ENCODE peak calls at places on chromosomes 6 and 20, in six cellular contexts. N, A, I, Z, P and R are unnamed samples.

GRCh38 chr6:140441256-140441655 is 1066.8 kb upstream of the CITED2 start:
- DNase-seq in Z (peak), P (peak), N (no peak), I (no peak), A (peak), R (peak)

GRCh38 chr6:6885521-6886088 is 222.2 kb upstream of the RREB1 start:
- DNase-seq in A (no peak), P (no peak), N (no peak), I (no peak), Z (no peak), R (no peak)

GRCh38 chr20:12575352-12576095 is 433.2 kb upstream of the SPTLC3 start:
- DNase-seq in I (no peak), Z (no peak), A (no peak), P (no peak), N (no peak), R (no peak)

GRCh38 chr20:57030611-57031600 is 235.5 kb downstream of the BMP7 start:
- DNase-seq in P (peak), A (peak), N (no peak), I (no peak), Z (no peak), R (no peak)

GRCh38 chr20:44187054-44187762 is at the start of gene JPH2:
- DNase-seq in N (no peak), Z (no peak), P (peak), A (peak), I (no peak), R (no peak)

GRCh38 chr20:59015812-59016711 is 3.2 kb upstream of the TUBB1 start:
- DNase-seq in Z (no peak), N (no peak), P (no peak), A (no peak), I (no peak), R (no peak)

GRCh38 chr6:154508573-154509375 is 1.7 kb downstream of the CNKSR3 start:
- DNase-seq in A (peak), Z (peak), N (no peak), P (peak), I (peak), R (peak)

GRCh38 chr6:154057098-154057497 is 18.1 kb downstream of the OPRM1 start:
- DNase-seq in P (no peak), N (no peak), I (no peak), Z (no peak), A (no peak), R (no peak)

GRCh38 chr6:104585646-104586045 is 274.1 kb downstream of the HACE1 start:
- DNase-seq in A (no peak), I (no peak), N (no peak), Z (no peak), P (no peak), R (no peak)

GRCh38 chr6:25547797-25548196 is 104.2 kb upstream of the SCGN start:
- DNase-seq in Z (no peak), P (no peak), I (no peak), N (no peak), A (no peak), R (no peak)

GRCh38 chr6:5361371-5361770 is 100.1 kb downstream of the FARS2 start:
- DNase-seq in N (no peak), I (no peak), Z (peak), A (no peak), P (peak), R (no peak)

GRCh38 chr20:19937651-19938420 is 79.3 kb upstream of the NAA20 start:
- DNase-seq in N (no peak), I (no peak), A (no peak), Z (no peak), P (no peak), R (no peak)

GRCh38 chr6:168371989-168372711 is 52.6 kb upstream of the DACT2 start:
- DNase-seq in I (no peak), Z (no peak), A (no peak), N (no peak), P (no peak), R (no peak)

GRCh38 chr20:63416631-63417030 is 55.5 kb upstream of the CHRNA4 start:
- DNase-seq in N (no peak), P (no peak), I (no peak), A (no peak), Z (peak), R (no peak)

GRCh38 chr20:18742841-18743240 is 70.7 kb upstream of the SCP2D1 start:
- DNase-seq in I (no peak), N (no peak), Z (no peak), A (no peak), P (no peak), R (no peak)

GRCh38 chr6:7311171-7311570 is 1.8 kb downstream of the SSR1 start:
- DNase-seq in N (no peak), Z (no peak), I (no peak), A (no peak), P (peak), R (no peak)

GRCh38 chr20:44033344-44033743 is 118.7 kb downstream of the TOX2 start:
- DNase-seq in A (no peak), Z (peak), P (no peak), N (no peak), I (no peak), R (peak)

GRCh38 chr6:111011360-111012142 is 29.7 kb downstream of the RPF2 start:
- DNase-seq in Z (peak), I (no peak), P (peak), A (peak), N (no peak), R (peak)

GRCh38 chr6:89260832-89261231 is 43.7 kb upstream of the GABRR1 start:
- DNase-seq in N (no peak), P (peak), I (no peak), Z (peak), A (no peak), R (peak)

GRCh38 chr20:37401930-37402675 is 56.2 kb downstream of the SRC start:
- DNase-seq in I (no peak), N (no peak), Z (no peak), A (no peak), P (no peak), R (no peak)

GRCh38 chr6:7921071-7921470 is 10.5 kb upstream of the TXNDC5 start:
- DNase-seq in Z (no peak), I (no peak), P (no peak), A (no peak), N (no peak), R (peak)

GRCh38 chr6:63464060-63464459 is 108.2 kb upstream of the LOC128125822 start:
- DNase-seq in Z (no peak), N (no peak), P (no peak), I (no peak), A (no peak), R (no peak)

GRCh38 chr20:24735263-24735662 is 213.8 kb upstream of the CST7 start:
- DNase-seq in A (no peak), I (no peak), Z (no peak), N (no peak), P (no peak), R (no peak)

GRCh38 chr6:113082691-113083090 is 735.6 kb downstream of the RFPL4B start:
- DNase-seq in Z (no peak), N (no peak), A (no peak), I (no peak), P (peak), R (no peak)

GRCh38 chr6:112307707-112308106 is 39.4 kb upstream of the RFPL4B start:
- DNase-seq in P (no peak), A (peak), N (no peak), Z (no peak), I (no peak), R (peak)

GRCh38 chr20:49320460-49320859 is 42.6 kb upstream of the ZNFX1 start:
- DNase-seq in Z (peak), P (peak), N (no peak), A (peak), I (no peak), R (peak)

GRCh38 chr20:12372557-12372956 is 454.9 kb downstream of the BTBD3 start:
- DNase-seq in A (no peak), N (no peak), Z (peak), P (no peak), I (no peak), R (no peak)

GRCh38 chr20:59561614-59562277 is 42.6 kb upstream of the PHACTR3 start:
- DNase-seq in I (no peak), Z (no peak), P (no peak), N (no peak), A (no peak), R (no peak)

GRCh38 chr6:130796313-130796905 is 30.8 kb upstream of the SMLR1 start:
- DNase-seq in I (no peak), N (no peak), A (peak), P (peak), Z (no peak), R (no peak)

GRCh38 chr6:144264270-144265060 is 20.7 kb upstream of the UTRN start:
- DNase-seq in Z (no peak), N (no peak), I (no peak), P (peak), A (peak), R (no peak)

GRCh38 chr20:14959506-14960493 is 622.4 kb upstream of the FLRT3 start:
- DNase-seq in A (no peak), Z (no peak), P (peak), I (no peak), N (no peak), R (no peak)

GRCh38 chr6:99745651-99746050 is 139.0 kb downstream of the PRDM13 start:
- DNase-seq in I (no peak), P (peak), N (no peak), A (no peak), Z (no peak), R (no peak)

GRCh38 chr6:143513410-143513809 is 1.9 kb upstream of the FUCA2 start:
- DNase-seq in A (no peak), N (no peak), I (no peak), Z (peak), P (peak), R (peak)

GRCh38 chr6:105835373-105835772 is 250.8 kb upstream of the PRDM1 start:
- DNase-seq in I (no peak), Z (peak), N (no peak), A (no peak), P (no peak), R (peak)

GRCh38 chr20:37336369-37337207 is 9.4 kb upstream of the SRC start:
- DNase-seq in Z (no peak), I (no peak), A (no peak), N (no peak), P (peak), R (peak)

GRCh38 chr6:14856177-14856576 is 389.7 kb upstream of the JARID2 start:
- DNase-seq in N (no peak), A (no peak), Z (no peak), P (no peak), I (no peak), R (no peak)

GRCh38 chr20:10788877-10789276 is 115.1 kb upstream of the JAG1 start:
- DNase-seq in N (no peak), A (no peak), Z (no peak), I (no peak), P (no peak), R (no peak)

GRCh38 chr20:50286609-50287008 is 96.0 kb downstream of the CEBPB start:
- DNase-seq in Z (no peak), I (no peak), P (peak), A (peak), N (no peak), R (no peak)

GRCh38 chr6:136607204-136607931 is 57.1 kb upstream of the MAP7 start:
- DNase-seq in N (no peak), Z (peak), P (peak), I (no peak), A (no peak), R (no peak)